ENCODE peak calls at places on chromosomes 11 and 22, in six cellular contexts. U is stomach, L is esophagus squamous epithelium, G is heart right ventricle, N is HCT116, V is spleen. C is an unnamed sample.

GRCh38 chr22:35523167-35523928 is 17.3 kb upstream of the RASD2 start:
- DNase-seq in U (no peak), L (no peak), G (no peak), N (no peak), V (no peak), C (no peak)

GRCh38 chr11:130369141-130369691 is 54.5 kb upstream of the ZBTB44 start:
- DNase-seq in U (no peak), L (no peak), G (peak), N (no peak), V (no peak), C (no peak)

GRCh38 chr11:10087186-10087585 is 206.8 kb downstream of the SBF2 start:
- DNase-seq in U (no peak), L (no peak), G (no peak), N (no peak), V (no peak), C (no peak)

GRCh38 chr22:40509401-40510134 is 127.0 kb downstream of the MRTFA start:
- DNase-seq in U (peak), L (no peak), G (peak), N (no peak), V (no peak), C (no peak)

GRCh38 chr22:46380581-46380980 is 45.1 kb downstream of the TRMU start:
- DNase-seq in U (no peak), L (no peak), G (no peak), N (no peak), V (no peak), C (no peak)

GRCh38 chr11:27209562-27210005 is 153.4 kb downstream of the CCDC34 start:
- DNase-seq in U (no peak), L (no peak), G (peak), N (peak), V (no peak), C (peak)

GRCh38 chr11:13695886-13696285 is 27.4 kb downstream of the FAR1 start:
- DNase-seq in U (no peak), L (no peak), G (no peak), N (no peak), V (no peak), C (no peak)

GRCh38 chr11:88418508-88418907 is 81.0 kb upstream of the CTSC start:
- DNase-seq in U (no peak), L (no peak), G (no peak), N (no peak), V (no peak), C (no peak)

GRCh38 chr11:121039971-121040613 is 16.2 kb downstream of the TBCEL start:
- DNase-seq in U (no peak), L (no peak), G (no peak), N (no peak), V (no peak), C (no peak)

GRCh38 chr11:102187416-102188125 is 77.3 kb downstream of the YAP1 start:
- DNase-seq in U (no peak), L (no peak), G (no peak), N (no peak), V (no peak), C (no peak)

GRCh38 chr22:25402160-25402500 is 162.3 kb upstream of the GRK3 start:
- DNase-seq in U (no peak), L (no peak), G (no peak), N (no peak), V (no peak), C (no peak)
- H3K27ac ChIP-seq in U (no peak), L (peak), G (peak), N (no peak), V (peak), C (no peak)

DNA sequence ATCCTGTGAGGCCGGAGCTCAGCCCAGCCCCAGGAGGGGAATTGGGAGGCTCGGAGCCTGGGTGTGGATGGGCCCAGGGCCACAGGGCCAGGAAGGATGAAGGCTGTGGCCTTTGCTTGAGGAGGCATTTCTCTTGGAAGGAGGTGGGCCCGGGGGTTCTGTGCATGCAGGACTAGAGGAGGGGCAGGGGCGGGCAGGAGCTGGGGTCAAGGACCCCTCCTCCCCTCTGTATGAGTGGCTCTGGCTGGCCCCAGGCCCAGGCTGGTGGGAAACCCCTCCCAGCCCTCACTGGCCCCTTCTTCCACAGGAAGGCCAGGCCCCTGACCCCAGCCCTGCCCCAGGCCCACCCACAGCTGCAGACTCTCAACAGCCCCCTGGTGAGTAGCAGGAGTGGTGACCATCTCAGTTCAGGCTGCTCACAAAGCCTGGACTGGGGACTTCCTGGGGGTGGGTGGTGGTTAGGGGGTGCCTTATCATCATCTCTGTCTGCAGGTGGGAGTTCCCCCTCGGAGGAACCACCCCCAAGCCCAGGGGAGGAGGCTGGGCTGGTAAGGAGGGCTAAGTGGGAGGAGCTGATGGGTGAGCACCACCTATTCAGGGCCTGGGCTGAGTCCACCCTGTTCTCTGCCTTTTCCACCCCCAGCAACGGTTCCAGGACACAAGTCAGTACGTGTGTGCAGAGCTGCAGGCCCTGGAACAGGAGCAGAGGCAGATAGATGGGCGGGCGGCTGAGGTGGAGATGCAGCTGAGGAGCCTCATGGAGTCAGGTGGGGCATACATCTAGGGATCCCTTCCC is 6.0 kb downstream of the KCNK7 start:
- DNase-seq in U (no peak), L (no peak), G (no peak), N (no peak), V (peak), C (no peak)
- H3K27ac ChIP-seq in U (no peak), L (peak), G (peak), N (no peak), V (peak), C (no peak)

DNA sequence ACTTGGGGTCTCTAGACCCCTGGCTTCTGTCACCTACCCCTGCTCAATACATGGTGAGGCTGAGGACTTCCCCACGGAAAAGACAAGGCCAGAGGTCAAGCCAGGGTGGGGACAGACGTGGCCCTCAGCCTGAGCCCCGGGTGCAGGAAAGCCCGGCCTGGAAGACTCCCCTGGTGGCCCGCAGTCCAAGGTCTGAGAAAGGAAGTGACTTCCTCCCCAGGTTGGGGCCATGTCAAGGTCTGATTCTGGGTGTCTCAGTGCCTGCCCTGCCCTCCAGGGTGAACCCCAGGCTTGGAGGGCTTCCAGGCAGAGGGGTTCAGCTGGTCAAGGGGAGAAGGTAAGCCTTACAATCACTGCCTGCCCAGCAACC is 3.9 kb downstream of the CTSD start:
- DNase-seq in U (no peak), L (no peak), G (no peak), N (no peak), V (no peak), C (no peak)
- H3K27ac ChIP-seq in U (peak), L (peak), G (peak), N (no peak), V (peak), C (no peak)

DNA sequence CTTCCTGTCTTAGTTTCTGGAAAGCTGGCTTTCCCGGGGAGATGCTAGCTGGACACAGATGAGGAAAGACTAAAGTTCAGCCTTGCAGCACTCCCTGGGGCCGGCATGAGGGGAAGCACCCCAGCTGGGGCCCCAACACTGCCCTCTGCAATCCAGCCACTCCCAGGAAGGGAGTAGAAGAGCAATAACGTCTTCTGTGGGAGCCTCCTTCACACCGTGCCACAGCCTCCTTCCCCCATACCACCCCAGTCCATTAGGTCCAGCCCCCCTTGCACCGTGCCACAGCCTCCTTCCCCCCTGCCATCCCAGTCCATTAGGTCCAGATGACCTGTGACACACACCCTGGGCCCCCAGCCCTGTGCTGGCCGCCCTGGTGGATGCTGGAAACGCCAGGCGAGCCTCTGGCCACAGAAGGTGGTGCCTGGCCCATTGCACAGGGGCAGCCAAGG is 44.1 kb upstream of the PRDM11 start:
- DNase-seq in U (no peak), L (no peak), G (no peak), N (no peak), V (no peak), C (no peak)
- H3K27ac ChIP-seq in U (no peak), L (no peak), G (no peak), N (no peak), V (peak), C (peak)

GRCh38 chr11:64204080-64204440 is 2.5 kb upstream of the FERMT3 start:
- DNase-seq in U (no peak), L (no peak), G (no peak), N (no peak), V (no peak), C (no peak)

GRCh38 chr11:64206457-64207246 is at the start of gene FERMT3:
- DNase-seq in U (peak), L (no peak), G (peak), N (no peak), V (peak), C (no peak)

GRCh38 chr11:64202992-64203391 is 3.5 kb upstream of the FERMT3 start:
- DNase-seq in U (no peak), L (no peak), G (no peak), N (no peak), V (no peak), C (no peak)

GRCh38 chr11:64203421-64204079 is 3.0 kb upstream of the FERMT3 start:
- DNase-seq in U (no peak), L (no peak), G (no peak), N (no peak), V (no peak), C (no peak)

DNA sequence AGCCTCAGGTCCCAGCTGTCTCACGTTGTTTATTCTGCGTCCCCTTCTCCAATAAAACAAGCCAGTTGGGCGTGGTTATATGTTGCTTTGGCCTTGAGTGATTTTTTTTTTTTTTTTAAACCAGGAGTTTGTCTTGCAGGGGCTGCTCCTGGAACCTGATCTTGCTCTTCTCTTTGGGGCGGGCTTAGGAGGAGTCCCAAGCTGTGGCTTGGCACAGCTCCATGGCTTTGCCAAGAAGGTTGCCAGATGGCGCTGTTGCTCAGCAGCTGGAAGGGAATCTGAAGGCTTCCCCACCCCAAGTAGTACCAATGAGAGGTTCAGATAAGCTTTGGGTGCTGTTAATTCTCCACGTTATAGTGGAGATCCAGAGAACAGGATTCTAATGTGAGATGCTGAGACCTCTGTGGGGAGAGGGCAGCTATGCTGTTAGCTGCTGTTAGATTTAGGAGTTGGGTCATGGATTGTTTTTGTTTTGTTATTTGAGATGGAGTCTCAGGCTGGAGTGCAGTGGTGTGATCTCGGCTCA is 2.0 kb upstream of the FERMT3 start:
- DNase-seq in U (peak), L (no peak), G (peak), N (peak), V (peak), C (peak)
- H3K27ac ChIP-seq in U (no peak), L (peak), G (peak), N (no peak), V (peak), C (no peak)

GRCh38 chr11:36186340-36186739 is 102.9 kb downstream of the COMMD9 start:
- DNase-seq in U (no peak), L (no peak), G (no peak), N (no peak), V (no peak), C (peak)

GRCh38 chr11:36187618-36188017 is 101.6 kb downstream of the COMMD9 start:
- DNase-seq in U (no peak), L (no peak), G (no peak), N (no peak), V (no peak), C (no peak)

GRCh38 chr11:36191941-36192340 is 97.3 kb downstream of the COMMD9 start:
- DNase-seq in U (no peak), L (no peak), G (no peak), N (no peak), V (no peak), C (no peak)

GRCh38 chr11:36186797-36187196 is 102.4 kb downstream of the COMMD9 start:
- DNase-seq in U (no peak), L (no peak), G (no peak), N (no peak), V (no peak), C (no peak)
- H3K27ac ChIP-seq in U (no peak), L (no peak), G (no peak), N (no peak), V (no peak), C (no peak)

GRCh38 chr11:72745511-72745910 is 6.7 kb downstream of the ARAP1 start:
- DNase-seq in U (no peak), L (no peak), G (no peak), N (no peak), V (peak), C (no peak)

GRCh38 chr11:72744474-72744873 is 7.7 kb downstream of the ARAP1 start:
- DNase-seq in U (no peak), L (no peak), G (no peak), N (no peak), V (peak), C (no peak)

GRCh38 chr11:72741849-72742521 is 10.2 kb downstream of the ARAP1 start:
- DNase-seq in U (no peak), L (no peak), G (no peak), N (no peak), V (peak), C (no peak)

GRCh38 chr11:72742522-72743320 is 9.5 kb downstream of the ARAP1 start:
- DNase-seq in U (no peak), L (no peak), G (no peak), N (no peak), V (peak), C (no peak)

DNA sequence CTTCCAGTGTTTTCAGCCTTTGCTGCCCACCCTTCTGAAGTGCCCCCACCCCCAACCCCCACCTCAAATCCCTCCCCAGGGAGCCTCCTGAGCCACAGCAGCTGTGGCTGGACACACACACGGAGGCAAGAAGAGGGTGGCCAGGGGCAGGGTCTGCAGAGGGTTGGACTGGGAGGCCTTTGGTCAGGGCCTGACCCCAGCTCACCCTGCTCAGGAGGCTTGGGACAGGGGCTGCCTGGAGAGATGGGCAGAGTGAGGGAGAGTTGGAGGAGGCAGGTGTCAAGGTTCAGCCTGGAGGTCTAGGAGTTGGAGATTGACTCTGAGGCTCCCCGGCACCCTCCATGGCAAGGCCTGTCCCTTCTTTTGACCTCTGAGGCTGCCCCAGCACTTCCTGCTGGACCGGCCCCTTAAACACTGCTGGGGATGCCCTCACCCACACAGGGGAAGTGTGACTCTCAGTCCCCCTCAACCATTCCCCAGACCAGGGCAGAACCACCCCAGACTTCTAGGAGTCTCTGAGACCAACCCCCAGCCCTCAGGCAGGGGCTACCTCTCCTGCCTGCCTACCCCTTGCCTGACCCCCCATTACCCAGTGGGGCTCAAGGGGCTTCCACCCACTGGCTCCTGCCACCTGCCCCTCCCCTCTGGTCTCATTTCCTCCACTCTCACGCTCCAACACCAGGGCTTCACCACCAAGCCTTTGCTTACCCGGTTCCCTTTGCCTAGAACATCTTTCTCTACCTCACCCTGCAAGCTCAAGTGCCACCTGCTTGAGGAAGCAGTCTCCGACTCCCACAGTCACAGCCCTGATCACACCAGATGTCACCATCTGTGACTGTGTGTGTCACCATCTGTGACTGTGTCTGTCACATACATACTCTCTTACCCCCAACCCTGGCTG is 8.6 kb downstream of the ARAP1 start:
- DNase-seq in U (no peak), L (no peak), G (no peak), N (no peak), V (peak), C (no peak)
- H3K27ac ChIP-seq in U (no peak), L (peak), G (no peak), N (no peak), V (peak), C (no peak)

DNA sequence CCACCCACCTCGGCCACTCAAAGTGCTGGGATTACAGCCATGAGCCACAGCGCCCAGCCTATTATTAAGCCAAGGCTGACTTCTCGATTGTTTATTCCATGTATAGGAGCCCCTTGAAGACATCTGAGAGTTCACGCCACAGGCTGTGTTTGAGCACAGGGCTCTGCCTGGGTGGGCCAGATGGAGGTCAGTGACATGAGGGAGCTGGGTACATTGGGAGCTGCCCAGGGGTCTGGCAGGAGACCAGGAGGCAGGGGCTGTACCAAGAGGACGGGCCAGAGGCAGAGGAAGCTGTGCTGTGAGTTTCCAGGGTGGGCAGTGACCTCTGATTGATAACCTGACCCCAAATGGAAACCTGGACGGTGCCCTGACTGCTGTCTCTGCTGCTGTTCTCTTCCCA is 5.4 kb downstream of the LMF2 start:
- DNase-seq in U (no peak), L (no peak), G (no peak), N (no peak), V (no peak), C (no peak)
- H3K27ac ChIP-seq in U (no peak), L (no peak), G (no peak), N (no peak), V (no peak), C (no peak)

GRCh38 chr11:35927067-35927466 is 16.8 kb upstream of the LDLRAD3 start:
- DNase-seq in U (no peak), L (no peak), G (no peak), N (no peak), V (no peak), C (no peak)
- H3K27ac ChIP-seq in U (no peak), L (no peak), G (no peak), N (no peak), V (no peak), C (peak)

C was measured in epithelial cell of prostate.